ENCODE peak calls at places on chromosomes 13 and 19, in eight cellular contexts. C is effector memory CD4-positive, alpha-beta T cell; J is psoas muscle; U is CD4-positive, CD25-positive, alpha-beta regulatory T cell; E is thyroid gland; W is kidney; T is astrocyte; V is ovary. Y is an unnamed sample.

GRCh38 chr19:6092329-6093286 is 17.7 kb downstream of the RFX2 start:
- DNase-seq in C (no peak), J (peak; percentile 87), U (no peak), E (peak; percentile 89), W (peak; percentile 95), T (peak; percentile 84), V (peak; percentile 70), Y (peak; percentile 74)

GRCh38 chr13:79491715-79492114 is 10.8 kb downstream of the NDFIP2 start:
- DNase-seq in C (no peak), J (no peak), U (no peak), E (no peak), W (no peak), T (peak; percentile 85), V (no peak), Y (no peak)

GRCh38 chr19:19445911-19446361 is 40.5 kb downstream of the GATAD2A start:
- DNase-seq in C (no peak), J (no peak), U (no peak), E (no peak), W (peak; percentile 54), T (peak; percentile 33), V (no peak), Y (no peak)

GRCh38 chr19:13707901-13708300 is 56.4 kb upstream of the MRI1 start:
- DNase-seq in C (no peak), J (no peak), U (no peak), E (no peak), W (no peak), T (peak; percentile 77), V (no peak), Y (no peak)

GRCh38 chr13:93466502-93467036 is 240.0 kb downstream of the GPC6 start:
- DNase-seq in C (no peak), J (no peak), U (no peak), E (no peak), W (no peak), T (no peak), V (no peak), Y (no peak)

GRCh38 chr19:2663920-2664571 is 38.4 kb downstream of the GNG7 start:
- DNase-seq in C (no peak), J (no peak), U (no peak), E (no peak), W (no peak), T (no peak), V (no peak), Y (no peak)

GRCh38 chr13:74206061-74206561 is 71.9 kb upstream of the KLF12 start:
- DNase-seq in C (no peak), J (no peak), U (no peak), E (no peak), W (no peak), T (peak; percentile 96), V (no peak), Y (no peak)

GRCh38 chr13:31950121-31950810 is 81.3 kb upstream of the FRY start:
- DNase-seq in C (no peak), J (no peak), U (no peak), E (no peak), W (no peak), T (no peak), V (no peak), Y (no peak)

GRCh38 chr19:33840783-33841182 is 44.1 kb downstream of the KCTD15 start:
- DNase-seq in C (no peak), J (no peak), U (no peak), E (no peak), W (no peak), T (no peak), V (no peak), Y (no peak)

GRCh38 chr13:20475927-20476691 is 49.5 kb downstream of the CRYL1 start:
- DNase-seq in C (peak; percentile 67), J (no peak), U (peak; percentile 50), E (no peak), W (no peak), T (peak; percentile 38), V (no peak), Y (peak; percentile 67)

GRCh38 chr19:3154957-3155736 is 19.3 kb downstream of the GNA15 start:
- DNase-seq in C (peak; percentile 89), J (peak; percentile 79), U (peak; percentile 64), E (peak; percentile 40), W (peak; percentile 93), T (peak; percentile 99), V (no peak), Y (peak; percentile 47)

GRCh38 chr19:51971624-51972023 is 15.0 kb downstream of the ZNF350 start:
- DNase-seq in C (no peak), J (no peak), U (no peak), E (no peak), W (no peak), T (peak; percentile 24), V (no peak), Y (no peak)

GRCh38 chr13:89584058-89584457 is 1763.4 kb upstream of the MIR17HG start:
- DNase-seq in C (no peak), J (no peak), U (no peak), E (no peak), W (no peak), T (peak; percentile 48), V (no peak), Y (no peak)

GRCh38 chr19:5628470-5628869 is 5.6 kb downstream of the SAFB start:
- DNase-seq in C (no peak), J (no peak), U (no peak), E (no peak), W (no peak), T (peak; percentile 59), V (no peak), Y (no peak)

GRCh38 chr13:97852181-97852874 is 101.1 kb upstream of the IPO5 start:
- DNase-seq in C (no peak), J (no peak), U (no peak), E (no peak), W (no peak), T (no peak), V (no peak), Y (no peak)

GRCh38 chr19:1007852-1008251 is 7.6 kb downstream of the GRIN3B start:
- DNase-seq in C (no peak), J (no peak), U (no peak), E (no peak), W (peak; percentile 77), T (no peak), V (no peak), Y (no peak)

GRCh38 chr13:81757348-81757950 is 1416.5 kb upstream of the SPRY2 start:
- DNase-seq in C (no peak), J (no peak), U (no peak), E (no peak), W (no peak), T (no peak), V (no peak), Y (no peak)

GRCh38 chr19:35729763-35730162 is 12.0 kb downstream of the KMT2B start:
- DNase-seq in C (no peak), J (peak; percentile 47), U (no peak), E (no peak), W (no peak), T (no peak), V (peak; percentile 18), Y (no peak)

GRCh38 chr13:45055902-45056648 is 64.2 kb upstream of the GTF2F2 start:
- DNase-seq in C (no peak), J (no peak), U (no peak), E (no peak), W (no peak), T (peak; percentile 88), V (peak; percentile 31), Y (no peak)

GRCh38 chr13:44872751-44873150 is 116.5 kb downstream of the NUFIP1 start:
- DNase-seq in C (no peak), J (no peak), U (no peak), E (no peak), W (peak; percentile 80), T (no peak), V (no peak), Y (no peak)

GRCh38 chr19:48963371-48964204 is 1.5 kb upstream of the FTL start:
- DNase-seq in C (peak; percentile 23), J (peak; percentile 88), U (peak; percentile 47), E (peak; percentile 76), W (peak; percentile 94), T (peak; percentile 51), V (peak; percentile 87), Y (peak; percentile 84)

GRCh38 chr13:29589234-29589633 is 6.3 kb downstream of the SLC7A1 start:
- DNase-seq in C (no peak), J (no peak), U (no peak), E (peak; percentile 53), W (no peak), T (peak; percentile 76), V (no peak), Y (no peak)
- H3K4me1 ChIP-seq in C (peaks cover 3% of the 10 kb centered on the region), J (no peaks in the 10 kb centered on the region), U (peaks cover 23% of the 10 kb centered on the region), E (peaks cover 6% of the 10 kb centered on the region), W (no peaks in the 10 kb centered on the region), T (peaks cover 53% of the 10 kb centered on the region), V (peaks cover 2% of the 10 kb centered on the region), Y (no peaks in the 10 kb centered on the region)

GRCh38 chr13:110628952-110629701 is 13.8 kb downstream of the NAXD start:
- DNase-seq in C (no peak), J (no peak), U (no peak), E (no peak), W (no peak), T (peak; percentile 67), V (no peak), Y (no peak)

GRCh38 chr13:110627761-110628476 is 12.6 kb downstream of the NAXD start:
- DNase-seq in C (no peak), J (no peak), U (no peak), E (no peak), W (no peak), T (no peak), V (no peak), Y (no peak)

GRCh38 chr13:110629735-110630134 is 14.4 kb downstream of the NAXD start:
- DNase-seq in C (peak; percentile 20), J (no peak), U (no peak), E (no peak), W (no peak), T (peak; percentile 41), V (no peak), Y (no peak)

GRCh38 chr13:110627351-110627750 is 12.0 kb downstream of the NAXD start:
- DNase-seq in C (no peak), J (no peak), U (no peak), E (no peak), W (no peak), T (no peak), V (no peak), Y (no peak)

DNA sequence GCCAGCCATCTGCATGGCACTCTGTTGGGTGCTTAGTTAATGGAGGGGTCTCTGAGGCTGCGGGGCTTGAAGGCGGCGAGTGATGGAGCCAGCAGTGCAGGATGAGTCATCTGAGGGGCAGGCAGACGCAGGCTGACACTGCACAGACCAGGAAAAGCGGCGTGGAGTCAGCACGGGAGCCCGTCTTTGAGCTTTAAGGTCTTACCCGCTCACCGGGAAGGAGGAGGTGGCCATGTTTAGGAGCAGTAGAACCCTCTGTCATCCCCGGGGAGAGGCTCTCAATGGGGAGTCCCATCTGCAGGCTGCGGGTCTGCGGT is 13.1 kb downstream of the NAXD start:
- DNase-seq in C (no peak), J (no peak), U (no peak), E (no peak), W (no peak), T (peak; percentile 58), V (no peak), Y (no peak)
- H3K4me3 ChIP-seq in C (no peak overlapping the region), J (no peak overlapping the region), U (no peak overlapping the region), E (no peak overlapping the region), W (no peak overlapping the region), T (no peak overlapping the region), V (no peak overlapping the region), Y (no peak overlapping the region)

GRCh38 chr13:46773556-46773955 is 23.4 kb downstream of the ESD start:
- DNase-seq in C (no peak), J (no peak), U (no peak), E (no peak), W (no peak), T (no peak), V (no peak), Y (no peak)
- H3K4me1 ChIP-seq in C (no peaks in the 10 kb centered on the region), J (no peaks in the 10 kb centered on the region), U (no peaks in the 10 kb centered on the region), E (peaks cover 26% of the 10 kb centered on the region), W (no peaks in the 10 kb centered on the region), T (no peaks in the 10 kb centered on the region), V (peaks cover 3% of the 10 kb centered on the region), Y (no peaks in the 10 kb centered on the region)

GRCh38 chr13:30119476-30119875 is 187.9 kb downstream of the KATNAL1 start:
- DNase-seq in C (peak; percentile 4), J (no peak), U (no peak), E (no peak), W (no peak), T (peak; percentile 82), V (no peak), Y (no peak)
- H3K4me3 ChIP-seq in C (no peak overlapping the region), J (no peak overlapping the region), U (peak overlapping the region; percentile 42), E (no peak overlapping the region), W (no peak overlapping the region), T (no peak overlapping the region), V (no peak overlapping the region), Y (no peak overlapping the region)

Y was measured in pancreas.